ENCODE peak calls at places on chromosomes 2 and 18, in five cellular contexts. One of them, this sample, is unnamed.

GRCh38 chr2:70425682-70426301 is 123.9 kb upstream of the FAM136A start:
- DNase-seq in mucosa of gallbladder: no peak
- DNase-seq in AML-193: no peak
- DNase-seq in HuH-7.5: no peak
- DNase-seq in central memory CD8-positive, alpha-beta T cell: no peak
- DNase-seq in this sample: no peak

GRCh38 chr2:104856973-104857261 is 3.0 kb downstream of the POU3F3 start:
- DNase-seq in mucosa of gallbladder: no peak
- DNase-seq in AML-193: no peak
- DNase-seq in HuH-7.5: no peak
- DNase-seq in central memory CD8-positive, alpha-beta T cell: no peak
- DNase-seq in this sample: no peak

GRCh38 chr18:56307771-56308170 is 330.6 kb downstream of the TXNL1 start:
- DNase-seq in mucosa of gallbladder: no peak
- DNase-seq in AML-193: no peak
- DNase-seq in HuH-7.5: no peak
- DNase-seq in central memory CD8-positive, alpha-beta T cell: no peak
- DNase-seq in this sample: no peak

GRCh38 chr2:98348066-98348561 is 1.9 kb downstream of the CNGA3 start:
- DNase-seq in mucosa of gallbladder: no peak
- DNase-seq in AML-193: no peak
- DNase-seq in HuH-7.5: no peak
- DNase-seq in central memory CD8-positive, alpha-beta T cell: no peak
- DNase-seq in this sample: no peak

GRCh38 chr2:224359569-224359968 is 42.3 kb downstream of the FAM124B start:
- DNase-seq in mucosa of gallbladder: no peak
- DNase-seq in AML-193: peak; percentile 12
- DNase-seq in HuH-7.5: no peak
- DNase-seq in central memory CD8-positive, alpha-beta T cell: no peak
- DNase-seq in this sample: no peak

GRCh38 chr2:239813261-239814135 is 211.6 kb downstream of the NDUFA10 start:
- DNase-seq in mucosa of gallbladder: no peak
- DNase-seq in AML-193: no peak
- DNase-seq in HuH-7.5: no peak
- DNase-seq in central memory CD8-positive, alpha-beta T cell: no peak
- DNase-seq in this sample: no peak

GRCh38 chr2:240948905-240949790 is 43.0 kb downstream of the CROCC2 start:
- DNase-seq in mucosa of gallbladder: no peak
- DNase-seq in AML-193: no peak
- DNase-seq in HuH-7.5: no peak
- DNase-seq in central memory CD8-positive, alpha-beta T cell: no peak
- DNase-seq in this sample: no peak

GRCh38 chr2:88099798-88100488 is 27.9 kb downstream of the FABP1 start:
- DNase-seq in mucosa of gallbladder: no peak
- DNase-seq in AML-193: no peak
- DNase-seq in HuH-7.5: no peak
- DNase-seq in central memory CD8-positive, alpha-beta T cell: no peak
- DNase-seq in this sample: no peak

GRCh38 chr2:152861349-152861942 is 143.0 kb downstream of the ARL6IP6 start:
- DNase-seq in mucosa of gallbladder: peak; percentile 36
- DNase-seq in AML-193: peak; percentile 39
- DNase-seq in HuH-7.5: peak; percentile 29
- DNase-seq in central memory CD8-positive, alpha-beta T cell: no peak
- DNase-seq in this sample: no peak

GRCh38 chr2:143261986-143262784 is 133.0 kb downstream of the ARHGAP15 start:
- DNase-seq in mucosa of gallbladder: no peak
- DNase-seq in AML-193: peak; percentile 80
- DNase-seq in HuH-7.5: no peak
- DNase-seq in central memory CD8-positive, alpha-beta T cell: peak; percentile 45
- DNase-seq in this sample: peak; percentile 56

GRCh38 chr2:3301001-3301400 is 76.6 kb downstream of the EIPR1 start:
- DNase-seq in mucosa of gallbladder: no peak
- DNase-seq in AML-193: no peak
- DNase-seq in HuH-7.5: no peak
- DNase-seq in central memory CD8-positive, alpha-beta T cell: no peak
- DNase-seq in this sample: no peak

GRCh38 chr2:23900133-23900926 is 26.6 kb downstream of the ATAD2B start:
- DNase-seq in mucosa of gallbladder: no peak
- DNase-seq in AML-193: no peak
- DNase-seq in HuH-7.5: no peak
- DNase-seq in central memory CD8-positive, alpha-beta T cell: no peak
- DNase-seq in this sample: no peak

GRCh38 chr18:3103576-3103975 is 90.6 kb upstream of the LPIN2 start:
- DNase-seq in mucosa of gallbladder: no peak
- DNase-seq in AML-193: no peak
- DNase-seq in HuH-7.5: no peak
- DNase-seq in central memory CD8-positive, alpha-beta T cell: no peak
- DNase-seq in this sample: no peak

GRCh38 chr2:159076233-159076632 is 107.8 kb downstream of the TANC1 start:
- DNase-seq in mucosa of gallbladder: no peak
- DNase-seq in AML-193: no peak
- DNase-seq in HuH-7.5: no peak
- DNase-seq in central memory CD8-positive, alpha-beta T cell: no peak
- DNase-seq in this sample: no peak

GRCh38 chr2:191811807-191812602 is 34.9 kb downstream of the CAVIN2 start:
- DNase-seq in mucosa of gallbladder: peak; percentile 60
- DNase-seq in AML-193: peak; percentile 28
- DNase-seq in HuH-7.5: peak; percentile 23
- DNase-seq in central memory CD8-positive, alpha-beta T cell: no peak
- DNase-seq in this sample: no peak